ENCODE peak calls at places on chromosomes 7 and 10, in five cellular contexts. One of them, this sample, is unnamed.

GRCh38 chr7:55555160-55555559 is 17.1 kb downstream of the VOPP1 start:
- DNase-seq in prostate gland: no peak
- DNase-seq in GM23248: no peak
- DNase-seq in gastrocnemius medialis: no peak
- DNase-seq in neuronal stem cell: no peak
- DNase-seq in this sample: no peak

GRCh38 chr10:25278180-25278579 is 103.4 kb downstream of the GPR158 start:
- DNase-seq in prostate gland: no peak
- DNase-seq in GM23248: no peak
- DNase-seq in gastrocnemius medialis: no peak
- DNase-seq in neuronal stem cell: no peak
- DNase-seq in this sample: no peak

GRCh38 chr7:39310699-39311098 is 255.5 kb upstream of the YAE1 start:
- DNase-seq in prostate gland: no peak
- DNase-seq in GM23248: no peak
- DNase-seq in gastrocnemius medialis: no peak
- DNase-seq in neuronal stem cell: no peak
- DNase-seq in this sample: no peak

GRCh38 chr7:122715183-122715582 is 12.5 kb upstream of the RNF148 start:
- DNase-seq in prostate gland: no peak
- DNase-seq in GM23248: no peak
- DNase-seq in gastrocnemius medialis: no peak
- DNase-seq in neuronal stem cell: no peak
- DNase-seq in this sample: no peak

GRCh38 chr7:7913506-7913905 is 55.1 kb upstream of the GLCCI1 start:
- DNase-seq in prostate gland: no peak
- DNase-seq in GM23248: no peak
- DNase-seq in gastrocnemius medialis: peak; percentile 17
- DNase-seq in neuronal stem cell: no peak
- DNase-seq in this sample: no peak

GRCh38 chr7:25860206-25860881 is 291.7 kb upstream of the NFE2L3 start:
- DNase-seq in prostate gland: no peak
- DNase-seq in GM23248: no peak
- DNase-seq in gastrocnemius medialis: no peak
- DNase-seq in neuronal stem cell: no peak
- DNase-seq in this sample: no peak

GRCh38 chr7:140122975-140123374 is 53.8 kb downstream of the KDM7A start:
- DNase-seq in prostate gland: no peak
- DNase-seq in GM23248: peak; percentile 28
- DNase-seq in gastrocnemius medialis: no peak
- DNase-seq in neuronal stem cell: no peak
- DNase-seq in this sample: no peak

GRCh38 chr7:132249591-132249971 is 326.7 kb downstream of the PLXNA4 start:
- DNase-seq in prostate gland: peak; percentile 76
- DNase-seq in GM23248: peak; percentile 19
- DNase-seq in gastrocnemius medialis: peak; percentile 44
- DNase-seq in neuronal stem cell: no peak
- DNase-seq in this sample: peak; percentile 59

GRCh38 chr7:51009716-51010496 is 227.2 kb upstream of the GRB10 start:
- DNase-seq in prostate gland: no peak
- DNase-seq in GM23248: peak; percentile 54
- DNase-seq in gastrocnemius medialis: no peak
- DNase-seq in neuronal stem cell: no peak
- DNase-seq in this sample: no peak

GRCh38 chr10:5317547-5318107 is 47.1 kb upstream of the UCN3 start:
- DNase-seq in prostate gland: no peak
- DNase-seq in GM23248: peak; percentile 92
- DNase-seq in gastrocnemius medialis: peak; percentile 37
- DNase-seq in neuronal stem cell: no peak
- DNase-seq in this sample: no peak

GRCh38 chr7:155007947-155008346 is 5.0 kb upstream of the PAXIP1 start:
- DNase-seq in prostate gland: no peak
- DNase-seq in GM23248: peak; percentile 2
- DNase-seq in gastrocnemius medialis: no peak
- DNase-seq in neuronal stem cell: peak; percentile 27
- DNase-seq in this sample: peak; percentile 38

GRCh38 chr7:94039368-94040065 is 35.4 kb upstream of the BET1 start:
- DNase-seq in prostate gland: no peak
- DNase-seq in GM23248: no peak
- DNase-seq in gastrocnemius medialis: no peak
- DNase-seq in neuronal stem cell: no peak
- DNase-seq in this sample: peak; percentile 83

GRCh38 chr10:27746364-27747095 is 911 bp upstream of the MKX start:
- DNase-seq in prostate gland: no peak
- DNase-seq in GM23248: peak; percentile 40
- DNase-seq in gastrocnemius medialis: no peak
- DNase-seq in neuronal stem cell: no peak
- DNase-seq in this sample: no peak

GRCh38 chr7:73732397-73732796 is 6.2 kb downstream of the ABHD11 start:
- DNase-seq in prostate gland: no peak
- DNase-seq in GM23248: no peak
- DNase-seq in gastrocnemius medialis: no peak
- DNase-seq in neuronal stem cell: no peak
- DNase-seq in this sample: no peak

GRCh38 chr10:104735469-104735868 is 94.4 kb downstream of the SORCS3 start:
- DNase-seq in prostate gland: no peak
- DNase-seq in GM23248: no peak
- DNase-seq in gastrocnemius medialis: no peak
- DNase-seq in neuronal stem cell: no peak
- DNase-seq in this sample: no peak
- H3K4me3 ChIP-seq in prostate gland: no peak overlapping the region
- H3K4me3 ChIP-seq in GM23248: no peak overlapping the region
- H3K4me3 ChIP-seq in gastrocnemius medialis: no peak overlapping the region
- H3K4me3 ChIP-seq in neuronal stem cell: no peak overlapping the region
- H3K4me3 ChIP-seq in this sample: no peak overlapping the region

DNA sequence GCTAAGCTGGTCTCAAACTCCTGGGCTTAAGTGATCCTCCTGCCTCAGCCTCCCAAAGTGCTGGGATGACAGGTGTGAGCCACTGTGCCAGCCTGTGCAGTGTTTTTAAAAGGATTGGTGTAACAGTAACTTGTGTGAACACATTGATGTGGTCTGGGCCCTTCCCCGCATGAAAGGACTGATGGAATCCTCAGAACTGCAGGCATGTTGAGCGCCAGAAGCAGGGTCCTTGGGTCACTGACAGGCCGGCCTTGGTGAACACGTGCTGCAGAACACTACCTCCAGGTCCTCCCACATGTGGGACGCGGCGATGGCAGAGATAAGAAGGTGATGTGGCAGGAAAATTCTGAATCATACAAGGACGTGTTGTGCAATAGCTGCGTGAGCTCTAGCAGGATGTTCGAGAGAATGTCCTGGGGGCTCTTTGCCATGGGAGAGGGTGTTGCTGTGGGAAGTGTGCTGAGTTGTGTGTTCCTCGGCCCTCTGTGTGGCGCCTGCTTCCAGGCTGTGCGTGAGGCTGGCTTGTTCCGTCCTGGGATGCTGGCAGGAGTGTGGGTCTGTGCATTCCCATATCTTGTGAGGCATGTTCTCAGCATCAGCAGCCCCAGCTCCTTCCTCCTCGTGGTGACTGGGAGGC is 68.2 kb downstream of the DNAJB6 start:
- DNase-seq in prostate gland: no peak
- DNase-seq in GM23248: peak; percentile 98
- DNase-seq in gastrocnemius medialis: peak; percentile 59
- DNase-seq in neuronal stem cell: no peak
- DNase-seq in this sample: no peak
- H3K27ac ChIP-seq in prostate gland: no peak overlapping the region
- H3K27ac ChIP-seq in GM23248: peak overlapping the region; percentile 95
- H3K27ac ChIP-seq in gastrocnemius medialis: peak overlapping the region; percentile 77
- H3K27ac ChIP-seq in neuronal stem cell: no peak overlapping the region
- H3K27ac ChIP-seq in this sample: no peak overlapping the region

DNA sequence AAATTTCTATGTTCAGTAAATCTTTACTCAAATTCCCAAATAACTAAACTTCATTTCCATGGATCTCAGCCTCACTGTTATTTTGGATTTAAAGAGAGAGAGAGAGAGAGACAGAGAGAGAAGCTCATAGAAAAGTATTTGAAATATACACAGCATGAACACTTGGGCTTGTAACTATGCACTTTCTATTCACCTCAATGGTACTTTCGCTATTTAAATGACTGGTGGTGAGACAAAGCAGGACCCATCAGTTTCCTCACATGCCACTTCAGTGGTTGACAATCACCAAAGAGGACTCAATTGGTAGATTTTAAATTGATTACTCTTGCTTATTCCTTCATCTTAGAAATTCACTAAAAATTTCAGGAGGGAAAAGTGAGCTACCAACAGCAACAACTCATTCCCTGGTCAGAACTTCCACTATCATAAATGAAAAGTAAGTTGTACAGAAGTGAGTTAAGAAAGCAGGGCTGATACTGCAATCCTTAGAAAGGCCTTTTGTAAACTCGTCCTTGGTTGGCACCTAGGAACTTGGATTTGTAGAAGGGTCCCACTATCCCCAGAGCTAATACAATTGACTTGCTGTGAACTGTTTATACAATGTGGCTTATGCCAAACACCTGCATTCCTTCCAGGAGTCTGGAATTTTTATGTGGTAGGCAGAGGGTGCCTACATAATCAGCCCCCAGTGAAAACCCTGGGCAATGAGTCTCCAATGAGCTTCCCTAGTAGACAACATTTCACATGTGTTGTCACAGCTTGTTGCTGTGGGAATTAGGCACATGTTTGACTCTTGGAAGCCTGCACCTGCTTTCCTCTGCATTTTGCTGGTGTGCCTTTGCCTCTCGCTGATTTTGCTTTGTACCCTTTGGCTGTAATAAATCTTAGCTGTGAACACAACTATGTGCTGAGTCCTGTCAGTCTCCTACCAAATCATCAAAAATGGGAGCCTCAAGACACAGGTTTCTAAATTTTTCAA is 10.8 kb downstream of the ERLIN1 start:
- DNase-seq in prostate gland: no peak
- DNase-seq in GM23248: no peak
- DNase-seq in gastrocnemius medialis: no peak
- DNase-seq in neuronal stem cell: no peak
- DNase-seq in this sample: no peak
- H3K36me3 ChIP-seq in prostate gland: no peaks in the 10 kb centered on the region
- H3K36me3 ChIP-seq in GM23248: peaks cover 34% of the 10 kb centered on the region
- H3K36me3 ChIP-seq in gastrocnemius medialis: no peaks in the 10 kb centered on the region
- H3K36me3 ChIP-seq in neuronal stem cell: peaks cover 10% of the 10 kb centered on the region
- H3K36me3 ChIP-seq in this sample: peaks cover 81% of the 10 kb centered on the region

GRCh38 chr7:95545007-95545615 is 51.2 kb downstream of the PDK4 start:
- DNase-seq in prostate gland: peak; percentile 77
- DNase-seq in GM23248: peak; percentile 81
- DNase-seq in gastrocnemius medialis: peak; percentile 66
- DNase-seq in neuronal stem cell: no peak
- DNase-seq in this sample: no peak
- H3K4me3 ChIP-seq in prostate gland: no peak overlapping the region
- H3K4me3 ChIP-seq in GM23248: peak overlapping the region; percentile 71
- H3K4me3 ChIP-seq in gastrocnemius medialis: peak overlapping the region; percentile 46
- H3K4me3 ChIP-seq in neuronal stem cell: no peak overlapping the region
- H3K4me3 ChIP-seq in this sample: no peak overlapping the region

GRCh38 chr10:61319550-61320256 is 133.5 kb downstream of the TMEM26 start:
- DNase-seq in prostate gland: no peak
- DNase-seq in GM23248: no peak
- DNase-seq in gastrocnemius medialis: no peak
- DNase-seq in neuronal stem cell: no peak
- DNase-seq in this sample: no peak
- H3K27ac ChIP-seq in prostate gland: no peak overlapping the region
- H3K27ac ChIP-seq in GM23248: no peak overlapping the region
- H3K27ac ChIP-seq in gastrocnemius medialis: no peak overlapping the region
- H3K27ac ChIP-seq in neuronal stem cell: no peak overlapping the region
- H3K27ac ChIP-seq in this sample: no peak overlapping the region